ENCODE peak calls at places on chromosomes 4 and X, in four cellular contexts. C is K562, U is WTC11, B is HepG2. A is an unnamed sample.
A peak's percentile ranks its signal among the peaks of the same experiment; 100 is the strongest.

GRCh38 chr4:45580306-45580705 is 543.5 kb downstream of the GABRG1 start:
- DNase-seq in U (no peak), C (no peak), B (no peak), A (no peak)

GRCh38 chr4:186669159-186669720 is 54.4 kb downstream of the FAT1 start:
- DNase-seq in U (peak; percentile 61), B (peak; percentile 50), C (no peak), A (no peak)

GRCh38 chr4:118955515-118955914 is 66.9 kb downstream of the SYNPO2 start:
- DNase-seq in U (no peak), C (no peak), B (no peak), A (no peak)

GRCh38 chrX:109848451-109849050 is 115.5 kb upstream of the ACSL4 start:
- DNase-seq in U (no peak), B (peak; percentile 66), C (peak; percentile 12), A (no peak)

GRCh38 chr4:83054928-83055327 is 19.9 kb downstream of the COPS4 start:
- DNase-seq in U (no peak), B (no peak), C (no peak), A (no peak)

GRCh38 chr4:98352403-98352802 is 91.2 kb downstream of the RAP1GDS1 start:
- DNase-seq in U (no peak), B (no peak), C (no peak), A (no peak)

GRCh38 chrX:44944894-44945293 is 71.9 kb downstream of the KDM6A start:
- DNase-seq in B (no peak), C (no peak), U (no peak), A (no peak)

GRCh38 chr4:70133473-70133872 is 20.6 kb upstream of the PRR27 start:
- DNase-seq in U (peak; percentile 13), B (no peak), C (no peak), A (no peak)

GRCh38 chrX:111039606-111040005 is 56.4 kb upstream of the PAK3 start:
- DNase-seq in C (no peak), B (no peak), U (peak; percentile 10), A (no peak)

GRCh38 chr4:157072002-157072401 is 3.9 kb upstream of the GLRB start:
- DNase-seq in C (no peak), B (no peak), U (no peak), A (no peak)

GRCh38 chr4:177005801-177006230 is 213.1 kb upstream of the VEGFC start:
- DNase-seq in U (no peak), C (no peak), B (no peak), A (no peak)

DNA sequence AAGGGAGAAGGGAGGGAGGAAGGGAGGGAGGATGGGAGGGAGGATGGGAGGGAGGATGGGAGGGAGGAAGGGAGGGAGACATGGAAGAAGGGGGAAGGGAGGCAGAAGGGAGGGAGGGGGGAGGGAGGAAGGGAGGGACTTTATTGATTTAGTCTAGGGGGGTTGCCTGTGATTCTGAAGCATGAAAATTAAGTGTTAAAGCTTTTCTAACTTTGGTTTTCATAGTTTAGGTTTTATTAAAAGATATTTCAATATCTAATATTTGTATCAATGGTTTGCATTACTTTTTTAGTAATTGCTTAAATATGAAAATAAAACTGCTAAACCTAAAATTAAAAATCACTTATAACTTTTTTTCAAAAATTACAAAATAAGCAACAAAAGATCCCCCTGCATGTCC is 2.4 kb downstream of the PALLD start:
- DNase-seq in C (no peak), B (no peak), U (no peak), A (no peak)
- TF ChIP-seq NR2C2 in C (no peak), B (no peak), U (no peak), A (no peak)

GRCh38 chr4:19227701-19228100 is 1024.0 kb upstream of the SLIT2 start:
- DNase-seq in U (no peak), C (no peak), B (no peak), A (no peak)
- TF ChIP-seq NR2C2 in U (no peak), C (no peak), B (no peak), A (no peak)

DNA sequence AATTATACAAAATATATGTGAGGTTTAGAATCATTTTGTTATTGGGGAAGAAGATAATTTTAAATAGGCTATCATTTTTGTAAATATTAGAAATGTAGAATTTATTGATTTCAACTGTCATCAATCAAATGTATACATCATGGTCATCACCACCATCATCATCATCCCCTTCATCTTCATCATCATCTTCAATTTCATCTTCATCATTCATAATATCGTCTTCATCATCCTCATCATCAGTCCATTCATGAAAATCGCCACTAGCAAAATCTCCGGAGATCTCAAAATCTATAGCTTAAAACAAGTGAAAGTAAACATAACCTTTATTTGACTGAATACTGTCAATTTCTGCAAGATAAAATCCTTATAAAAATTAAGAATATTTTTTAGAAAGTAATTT is 499.5 kb downstream of the SPOCK3 start:
- DNase-seq in U (no peak), C (no peak), B (no peak), A (no peak)
- TF ChIP-seq NR2C2 in U (no peak), C (no peak), B (no peak), A (no peak)

DNA sequence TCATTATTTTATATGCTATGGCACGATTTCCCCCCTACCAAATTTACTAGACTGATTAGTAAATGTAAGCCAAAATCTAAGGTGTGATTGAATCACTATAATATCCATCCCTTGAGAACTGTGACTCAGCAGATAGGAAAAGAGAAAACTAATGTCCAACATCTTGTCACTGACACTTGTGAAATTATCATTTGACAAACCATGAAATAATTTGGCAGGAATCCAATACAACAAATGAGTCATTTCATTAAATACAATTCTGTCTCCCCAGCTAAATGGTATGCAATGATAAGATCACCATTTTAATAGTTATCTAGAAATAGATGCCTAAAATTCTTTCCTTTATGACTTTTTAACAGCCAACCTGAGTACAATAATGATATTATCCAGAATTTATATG is 462.3 kb downstream of the DMD start:
- DNase-seq in U (no peak), C (no peak), B (no peak), A (no peak)
- TF ChIP-seq NR2C2 in U (no peak), C (no peak), B (no peak), A (no peak)

GRCh38 chr4:151012376-151012775 is 2.7 kb downstream of the LRBA start:
- DNase-seq in B (no peak), U (no peak), C (no peak), A (no peak)
- TF ChIP-seq NR2C2 in B (no peak), U (no peak), C (no peak), A (no peak)

DNA sequence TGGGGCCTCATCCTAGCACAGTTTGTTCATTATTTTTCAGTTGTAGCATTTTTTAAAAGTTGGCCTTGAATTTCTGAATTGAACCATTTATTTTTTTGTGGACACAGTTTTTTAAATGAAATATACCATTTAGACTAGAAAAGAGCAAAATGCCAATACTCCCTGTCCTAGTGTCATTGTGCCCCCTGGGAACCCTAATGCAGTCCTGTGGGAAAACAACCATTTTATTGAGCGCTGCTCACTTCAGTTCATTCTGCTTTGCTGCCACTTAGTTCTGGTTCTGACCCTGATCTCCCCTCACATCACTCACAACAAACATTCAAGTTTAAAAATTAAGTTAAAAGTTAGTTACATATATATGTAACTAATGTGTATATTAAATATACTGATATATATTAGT is 5.4 kb downstream of the NFKB1 start:
- DNase-seq in C (no peak), U (no peak), B (no peak), A (no peak)
- TF ChIP-seq NR2C2 in C (no peak), U (no peak), B (no peak), A (no peak)

GRCh38 chrX:133229361-133229760 is 11.2 kb upstream of the TFDP3 start:
- DNase-seq in C (no peak), B (no peak), U (no peak), A (no peak)
- TF ChIP-seq NR2C2 in C (no peak), B (no peak), U (no peak), A (no peak)

A was measured in GM12878.